ENCODE peak calls at places on chromosome 16, in eight cellular contexts. O is activated T-cell treated with anti-CD3 and anti-CD28 coated beads, Interleukin-2, amount 50 U/mL, for 48 hours; D is iPS-NIHi11; S is esophagus squamous epithelium; G is GOT3; K is activated CD4-positive, alpha-beta T cell treated with anti-CD3 and anti-CD28 coated beads, Interleukin-2, amount 50 U/mL, for 48 hours; Y is foreskin fibroblast; U is activated CD4-positive, CD25-positive, alpha-beta regulatory T cell. P is an unnamed sample.

GRCh38 chr16:67730326-67730725 is 11.2 kb upstream of the GFOD2 start:
- DNase-seq in D (no peak), G (no peak), O (no peak), U (no peak), Y (no peak), K (no peak), S (no peak), P (no peak)

GRCh38 chr16:894136-894535 is 76.6 kb downstream of the LMF1 start:
- DNase-seq in D (no peak), K (no peak), G (no peak), S (no peak), U (no peak), Y (no peak), O (no peak), P (no peak)

GRCh38 chr16:85616608-85617311 is 3.6 kb downstream of the GSE1 start:
- DNase-seq in S (peak; percentile 24), U (no peak), O (peak; percentile 49), Y (no peak), K (peak; percentile 18), G (no peak), D (no peak), P (no peak)

GRCh38 chr16:11256657-11257130 is 690 bp upstream of the SOCS1 start:
- DNase-seq in O (peak; percentile 81), K (peak; percentile 73), U (no peak), S (no peak), D (no peak), G (peak; percentile 42), Y (peak; percentile 77), P (peak; percentile 71)

GRCh38 chr16:57628008-57628781 is at the start of gene ADGRG1:
- DNase-seq in Y (peak; percentile 97), K (peak; percentile 66), S (peak; percentile 22), U (no peak), O (peak; percentile 81), G (peak; percentile 76), D (peak; percentile 83), P (peak; percentile 75)

GRCh38 chr16:29994613-29995329 is 646 bp downstream of the HIRIP3 start:
- DNase-seq in K (peak; percentile 78), D (peak; percentile 94), U (no peak), G (peak; percentile 16), S (no peak), Y (peak; percentile 89), O (peak; percentile 86), P (no peak)

GRCh38 chr16:81181013-81181720 is 57.3 kb upstream of the BCO1 start:
- DNase-seq in G (peak; percentile 67), O (no peak), K (no peak), Y (peak; percentile 99), U (no peak), D (peak; percentile 91), S (peak; percentile 12), P (peak; percentile 88)

GRCh38 chr16:53085539-53086450 is 31.0 kb downstream of the CHD9 start:
- DNase-seq in D (no peak), O (no peak), U (no peak), Y (peak; percentile 93), G (no peak), S (no peak), K (no peak), P (no peak)

GRCh38 chr16:5510819-5511370 is 413.3 kb upstream of the EEF2KMT start:
- DNase-seq in G (no peak), Y (peak; percentile 4), S (no peak), D (no peak), U (no peak), K (no peak), O (no peak), P (peak; percentile 81)

GRCh38 chr16:85754403-85754802 is 3.5 kb upstream of the C16orf74 start:
- DNase-seq in Y (no peak), D (no peak), O (no peak), U (no peak), K (no peak), S (no peak), G (no peak), P (no peak)

GRCh38 chr16:1895949-1896675 is 22.1 kb downstream of the HS3ST6 start:
- DNase-seq in D (peak; percentile 5), K (no peak), Y (no peak), O (no peak), S (no peak), G (no peak), U (no peak), P (no peak)

GRCh38 chr16:77043076-77043475 is 147.9 kb upstream of the MON1B start:
- DNase-seq in S (no peak), K (no peak), D (peak; percentile 7), G (no peak), U (no peak), O (no peak), Y (peak; percentile 2), P (peak; percentile 41)

GRCh38 chr16:80167657-80168056 is 373.1 kb upstream of the DYNLRB2 start:
- DNase-seq in G (no peak), O (no peak), D (no peak), U (no peak), Y (no peak), S (no peak), K (no peak), P (no peak)

GRCh38 chr16:86044241-86044671 is 145.3 kb downstream of the IRF8 start:
- DNase-seq in D (peak; percentile 93), O (peak; percentile 75), G (no peak), Y (peak; percentile 47), U (no peak), S (no peak), K (peak; percentile 65), P (peak; percentile 86)

GRCh38 chr16:75443301-75443700 is 10.0 kb upstream of the CFDP1 start:
- DNase-seq in U (no peak), K (no peak), Y (peak; percentile 81), O (no peak), G (no peak), S (no peak), D (no peak), P (no peak)

GRCh38 chr16:12336158-12336557 is 359.6 kb downstream of the SNX29 start:
- DNase-seq in S (no peak), U (no peak), Y (no peak), K (no peak), G (no peak), O (no peak), D (no peak), P (no peak)

GRCh38 chr16:70648606-70649005 is 2.2 kb downstream of the IL34 start:
- DNase-seq in U (no peak), K (no peak), S (no peak), O (no peak), Y (no peak), D (no peak), G (no peak), P (no peak)

GRCh38 chr16:48365030-48365600 is 20.1 kb downstream of the SIAH1 start:
- DNase-seq in D (no peak), S (no peak), G (no peak), Y (no peak), K (no peak), U (no peak), O (no peak), P (no peak)

GRCh38 chr16:3363793-3364192 is 8.1 kb downstream of the OR2C1 start:
- DNase-seq in K (no peak), Y (no peak), U (no peak), S (no peak), G (no peak), O (no peak), D (no peak), P (no peak)

GRCh38 chr16:67699265-67699664 is 19.9 kb downstream of the GFOD2 start:
- DNase-seq in K (no peak), G (no peak), S (no peak), O (no peak), Y (no peak), U (no peak), D (no peak), P (no peak)

GRCh38 chr16:85986931-85987749 is 88.2 kb downstream of the IRF8 start:
- DNase-seq in D (peak; percentile 97), U (no peak), Y (no peak), S (no peak), G (no peak), O (peak; percentile 65), K (peak; percentile 56), P (peak; percentile 69)

GRCh38 chr16:73315645-73316044 is 267.7 kb upstream of the ZFHX3 start:
- DNase-seq in U (no peak), Y (no peak), S (no peak), K (no peak), D (no peak), G (no peak), O (no peak), P (no peak)

GRCh38 chr16:20807822-20808207 is 1.5 kb downstream of the REXO5 start:
- DNase-seq in Y (no peak), S (no peak), G (no peak), O (no peak), D (no peak), K (no peak), U (no peak), P (no peak)

GRCh38 chr16:50756466-50756865 is 14.6 kb downstream of the CYLD start:
- DNase-seq in U (no peak), Y (no peak), S (no peak), D (no peak), G (no peak), K (no peak), O (no peak), P (no peak)

GRCh38 chr16:48110982-48111381 is 44.8 kb downstream of the ABCC12 start:
- DNase-seq in G (no peak), Y (no peak), K (no peak), U (no peak), D (no peak), O (no peak), S (no peak), P (no peak)

GRCh38 chr16:87706278-87707000 is 59.3 kb downstream of the KLHDC4 start:
- DNase-seq in O (no peak), S (no peak), G (no peak), U (no peak), K (no peak), Y (no peak), D (no peak), P (peak; percentile 52)

GRCh38 chr16:53515259-53515658 is 12.2 kb upstream of the AKTIP start:
- DNase-seq in K (no peak), D (no peak), G (no peak), U (no peak), S (no peak), O (no peak), Y (no peak), P (no peak)

GRCh38 chr16:73033271-73033998 is 14.5 kb downstream of the ZFHX3 start:
- DNase-seq in Y (no peak), O (no peak), U (no peak), G (no peak), K (no peak), D (peak; percentile 55), S (no peak), P (peak; percentile 91)

GRCh38 chr16:66858740-66859396 is 14.7 kb downstream of the CA7 start:
- DNase-seq in G (no peak), S (no peak), U (no peak), D (no peak), Y (peak; percentile 66), K (no peak), O (no peak), P (no peak)

GRCh38 chr16:75420987-75421819 is 12.1 kb downstream of the CFDP1 start:
- DNase-seq in O (peak; percentile 45), K (peak; percentile 38), G (no peak), U (no peak), S (no peak), Y (peak; percentile 79), D (peak; percentile 71), P (peak; percentile 85)

GRCh38 chr16:27109666-27110523 is 43.2 kb downstream of the C16orf82 start:
- DNase-seq in G (peak; percentile 41), Y (peak; percentile 90), U (peak; percentile 57), O (peak; percentile 93), D (peak; percentile 97), S (no peak), K (peak; percentile 84), P (peak; percentile 94)

GRCh38 chr16:67837811-67838210 is 4.3 kb upstream of the THAP11 start:
- DNase-seq in O (no peak), K (no peak), D (no peak), S (no peak), U (no peak), Y (no peak), G (no peak), P (no peak)

GRCh38 chr16:13122074-13122473 is 220.7 kb downstream of the SHISA9 start:
- DNase-seq in Y (no peak), K (no peak), O (no peak), D (no peak), S (no peak), G (no peak), U (no peak), P (no peak)

GRCh38 chr16:88634994-88635670 is 3.2 kb upstream of the IL17C start:
- DNase-seq in S (no peak), K (no peak), U (no peak), G (no peak), Y (peak; percentile 33), D (no peak), O (peak; percentile 71), P (no peak)